ENCODE peak calls at places on chromosomes 11 and 22, in five cellular contexts. S is WTC11, V is heart left ventricle, X is endothelial cell, Z is AG10803. C is an unnamed sample.
A peak's percentile ranks its signal among the peaks of the same experiment; 100 is the strongest.

GRCh38 chr11:56531856-56532255 is 11.2 kb downstream of the OR5M11 start:
- DNase-seq in S (no peak), V (no peak), X (no peak), Z (no peak), C (no peak)

GRCh38 chr11:17978553-17979287 is 34.1 kb downstream of the SERGEF start:
- DNase-seq in S (peak; percentile 73), V (peak; percentile 64), X (peak; percentile 69), Z (peak; percentile 41), C (peak; percentile 50)

GRCh38 chr11:79067355-79067685 is 373.5 kb downstream of the TENM4 start:
- DNase-seq in S (no peak), V (no peak), X (no peak), Z (no peak), C (no peak)

GRCh38 chr22:45511847-45512261 is 9.2 kb downstream of the FBLN1 start:
- DNase-seq in S (no peak), V (peak; percentile 77), X (no peak), Z (peak; percentile 91), C (no peak)

GRCh38 chr11:113896156-113896879 is 8.3 kb upstream of the HTR3B start:
- DNase-seq in S (peak; percentile 37), V (no peak), X (peak; percentile 47), Z (peak; percentile 33), C (peak; percentile 46)

GRCh38 chr11:62905927-62906531 is 15.1 kb downstream of the CHRM1 start:
- DNase-seq in S (peak; percentile 94), V (peak; percentile 85), X (peak; percentile 91), Z (peak; percentile 72), C (peak; percentile 94)

GRCh38 chr11:102312656-102313055 is 4.6 kb upstream of the BIRC3 start:
- DNase-seq in S (no peak), V (no peak), X (no peak), Z (peak; percentile 21), C (no peak)

GRCh38 chr22:49503896-49504521 is 323.7 kb downstream of the BRD1 start:
- DNase-seq in S (no peak), V (no peak), X (no peak), Z (no peak), C (no peak)

GRCh38 chr11:44673691-44674090 is 53.1 kb upstream of the TSPAN18 start:
- DNase-seq in S (no peak), V (no peak), X (no peak), Z (no peak), C (no peak)

GRCh38 chr11:18657696-18658095 is 23.6 kb upstream of the SPTY2D1 start:
- DNase-seq in S (no peak), V (no peak), X (no peak), Z (no peak), C (no peak)

GRCh38 chr11:69654001-69654659 is 13.2 kb downstream of the CCND1 start:
- DNase-seq in S (no peak), V (no peak), X (no peak), Z (no peak), C (no peak)

GRCh38 chr11:133911169-133911568 is 45.6 kb downstream of the IGSF9B start:
- DNase-seq in S (no peak), V (peak; percentile 7), X (peak; percentile 38), Z (no peak), C (no peak)

GRCh38 chr11:2251138-2251537 is 19.2 kb downstream of the ASCL2 start:
- DNase-seq in S (no peak), V (peak; percentile 22), X (no peak), Z (no peak), C (no peak)

GRCh38 chr11:57157624-57158023 is 24.1 kb upstream of the LRRC55 start:
- DNase-seq in S (no peak), V (no peak), X (no peak), Z (no peak), C (no peak)

GRCh38 chr22:43218786-43219185 is 31.9 kb upstream of the TTLL12 start:
- DNase-seq in S (no peak), V (no peak), X (no peak), Z (no peak), C (no peak)

GRCh38 chr11:7605544-7605943 is 67.8 kb downstream of the CYB5R2 start:
- DNase-seq in S (no peak), V (no peak), X (no peak), Z (peak; percentile 33), C (no peak)

GRCh38 chr11:31940396-31941037 is 129.4 kb upstream of the PAX6 start:
- DNase-seq in S (no peak), V (no peak), X (no peak), Z (peak; percentile 59), C (no peak)

GRCh38 chr11:117181586-117182550 is 3.3 kb downstream of the SIDT2 start:
- DNase-seq in S (no peak), V (no peak), X (no peak), Z (no peak), C (no peak)

GRCh38 chr11:66617148-66617814 is 851 bp downstream of the RBM14 start:
- DNase-seq in S (no peak), V (no peak), X (peak; percentile 82), Z (peak; percentile 60), C (no peak)

GRCh38 chr22:45584621-45585436 is 82.1 kb downstream of the FBLN1 start:
- DNase-seq in S (no peak), V (no peak), X (no peak), Z (peak; percentile 73), C (no peak)

GRCh38 chr11:25065711-25066110 is 568.9 kb downstream of the LUZP2 start:
- DNase-seq in S (no peak), V (no peak), X (no peak), Z (no peak), C (no peak)

GRCh38 chr11:125407046-125407445 is 89.0 kb downstream of the FEZ1 start:
- DNase-seq in S (no peak), V (no peak), X (no peak), Z (no peak), C (no peak)

GRCh38 chr22:38490915-38491314 is 15.2 kb downstream of the DDX17 start:
- DNase-seq in S (no peak), V (no peak), X (no peak), Z (no peak), C (no peak)

GRCh38 chr22:48691431-48691851 is 1136.2 kb downstream of the BRD1 start:
- DNase-seq in S (no peak), V (peak; percentile 42), X (no peak), Z (no peak), C (no peak)

GRCh38 chr11:71263391-71263790 is 11.0 kb upstream of the SHANK2 start:
- DNase-seq in S (no peak), V (no peak), X (no peak), Z (peak; percentile 38), C (no peak)

GRCh38 chr11:75792127-75792731 is 22.8 kb upstream of the UVRAG start:
- DNase-seq in S (no peak), V (no peak), X (no peak), Z (no peak), C (no peak)

GRCh38 chr11:73975479-73975757 is 7.2 kb downstream of the UCP2 start:
- DNase-seq in S (no peak), V (no peak), X (no peak), Z (no peak), C (no peak)

GRCh38 chr11:120324932-120325810 is at the start of gene TLCD5:
- DNase-seq in S (peak; percentile 88), V (peak; percentile 84), X (peak; percentile 82), Z (peak; percentile 64), C (peak; percentile 75)

GRCh38 chr11:128095459-128096096 is 491.8 kb downstream of the ETS1 start:
- DNase-seq in S (no peak), V (no peak), X (no peak), Z (peak; percentile 82), C (no peak)

GRCh38 chr11:128093689-128094088 is 493.7 kb downstream of the ETS1 start:
- DNase-seq in S (no peak), V (no peak), X (no peak), Z (no peak), C (no peak)

GRCh38 chr11:128103278-128103873 is 484.0 kb downstream of the ETS1 start:
- DNase-seq in S (no peak), V (no peak), X (no peak), Z (no peak), C (no peak)

GRCh38 chr11:128098840-128099239 is 488.5 kb downstream of the ETS1 start:
- DNase-seq in S (no peak), V (no peak), X (no peak), Z (no peak), C (no peak)
- TF ChIP-seq CTCF in S (no peak), V (no peak), X (no peak), Z (no peak), C (no peak)

GRCh38 chr22:35589736-35590079 is 27.4 kb downstream of the MB start:
- DNase-seq in S (no peak), V (no peak), X (no peak), Z (no peak), C (no peak)

GRCh38 chr22:35587447-35587870 is 29.7 kb downstream of the MB start:
- DNase-seq in S (no peak), V (peak; percentile 90), X (no peak), Z (no peak), C (no peak)

GRCh38 chr22:35590634-35591295 is 26.4 kb downstream of the MB start:
- DNase-seq in S (no peak), V (peak; percentile 47), X (no peak), Z (no peak), C (no peak)

GRCh38 chr22:35587896-35588295 is 29.2 kb downstream of the MB start:
- DNase-seq in S (no peak), V (no peak), X (no peak), Z (no peak), C (no peak)

GRCh38 chr22:35589071-35589735 is 27.9 kb downstream of the MB start:
- DNase-seq in S (no peak), V (peak; percentile 56), X (no peak), Z (peak; percentile 91), C (no peak)
- TF ChIP-seq CTCF in S (no peak), V (no peak), X (no peak), Z (peak; percentile 8), C (no peak)

DNA sequence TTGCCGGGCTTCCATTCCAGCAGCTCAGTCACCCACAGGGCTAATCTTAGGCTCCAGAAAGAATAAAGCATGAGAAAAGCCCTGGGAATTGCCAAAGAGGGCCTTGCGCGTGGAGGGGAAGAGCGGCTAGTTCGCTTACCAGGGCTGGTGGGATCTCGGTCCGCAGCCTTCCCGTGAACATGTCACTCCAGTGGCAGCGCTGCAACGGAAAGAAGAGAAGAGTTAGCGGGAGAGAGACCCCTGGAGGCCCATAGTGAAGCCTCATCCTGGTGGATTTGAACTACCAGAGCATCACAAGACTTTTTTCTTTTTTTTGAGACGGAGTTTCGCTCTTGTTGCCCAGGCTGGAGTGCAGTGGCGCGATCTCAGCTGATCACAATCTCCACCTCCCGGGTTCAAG is 18.0 kb downstream of the RANGAP1 start:
- DNase-seq in S (no peak), V (no peak), X (no peak), Z (no peak), C (no peak)
- TF ChIP-seq CTCF in S (no peak), V (no peak), X (no peak), Z (no peak), C (no peak)

GRCh38 chr22:33914699-33915098 is 5.6 kb downstream of the LARGE1 start:
- DNase-seq in S (no peak), V (no peak), X (no peak), Z (no peak), C (no peak)

GRCh38 chr22:33920927-33921575 is 775 bp upstream of the LARGE1 start:
- DNase-seq in S (peak; percentile 100), V (peak; percentile 99), X (peak; percentile 100), Z (peak; percentile 96), C (peak; percentile 99)

GRCh38 chr22:33918676-33919590 is 1.3 kb downstream of the LARGE1 start:
- DNase-seq in S (peak; percentile 23), V (no peak), X (no peak), Z (peak; percentile 43), C (no peak)

GRCh38 chr22:33919591-33920501 is at the start of gene LARGE1:
- DNase-seq in S (peak; percentile 58), V (peak; percentile 72), X (peak; percentile 46), Z (peak; percentile 28), C (peak; percentile 34)

GRCh38 chr22:33917744-33918406 is 2.4 kb downstream of the LARGE1 start:
- DNase-seq in S (peak; percentile 15), V (no peak), X (no peak), Z (peak; percentile 32), C (no peak)
- TF ChIP-seq CTCF in S (no peak), V (no peak), X (no peak), Z (peak; percentile 52), C (peak; percentile 46)

C was measured in neural crest cell.